ENCODE peak calls at places on chromosomes 13 and 19, in eight cellular contexts. M is NCI-H2107; N is neural crest cell; L is activated T-helper 2 cell treated with anti-CD3 and anti-CD28 coated beads, Interferon-gamma antibody, Interleukin-2, Interleukin-4, amounts not matched to agents 10 μg/mL and 5 μg/mL and 100 μg/mL, durations not matched to agents 14 hours and 24 hours and 36 hours; W is progenitor cell of endocrine pancreas; A is astrocyte of the cerebellum; P is astrocyte of the spinal cord; C is A549. S is an unnamed sample.

GRCh38 chr19:12995596-12996541 is 594 bp downstream of the NFIX start:
- DNase-seq in M (no peak), N (no peak), L (no peak), W (no peak), A (no peak), P (no peak), C (no peak), S (no peak)

GRCh38 chr13:31772231-31772630 is 32.9 kb downstream of the RXFP2 start:
- DNase-seq in M (no peak), N (no peak), L (no peak), W (no peak), A (no peak), P (no peak), C (no peak), S (no peak)

GRCh38 chr13:95233026-95233635 is 68.1 kb downstream of the ABCC4 start:
- DNase-seq in M (no peak), N (no peak), L (no peak), W (no peak), A (no peak), P (no peak), C (no peak), S (no peak)

GRCh38 chr13:46113596-46113995 is 8.8 kb upstream of the CPB2 start:
- DNase-seq in M (no peak), N (no peak), L (no peak), W (no peak), A (no peak), P (peak), C (no peak), S (no peak)

GRCh38 chr13:43348397-43348796 is 325.0 kb downstream of the DNAJC15 start:
- DNase-seq in M (no peak), N (no peak), L (no peak), W (no peak), A (no peak), P (peak), C (no peak), S (no peak)

GRCh38 chr13:31980842-31981241 is 50.7 kb upstream of the FRY start:
- DNase-seq in M (no peak), N (no peak), L (no peak), W (no peak), A (no peak), P (no peak), C (no peak), S (no peak)

GRCh38 chr13:85266771-85267170 is 532.4 kb downstream of the SLITRK6 start:
- DNase-seq in M (no peak), N (no peak), L (no peak), W (no peak), A (no peak), P (no peak), C (no peak), S (no peak)

GRCh38 chr13:91228083-91228482 is 119.4 kb upstream of the MIR17HG start:
- DNase-seq in M (no peak), N (no peak), L (no peak), W (no peak), A (no peak), P (peak), C (no peak), S (no peak)

GRCh38 chr19:11499890-11500420 is 5.7 kb downstream of the ZNF653 start:
- DNase-seq in M (no peak), N (no peak), L (no peak), W (no peak), A (no peak), P (no peak), C (no peak), S (no peak)

S was measured in endothelial cell.